ENCODE peak calls at places on chromosomes 7 and 10, in five cellular contexts. Q is astrocyte of the cerebellum, B is body of pancreas, U is OCI-LY7, J is RWPE1. D is an unnamed sample.

GRCh38 chr7:28062197-28062988 is 118.2 kb downstream of the JAZF1 start:
- DNase-seq in Q (peak; percentile 13), B (peak; percentile 62), U (peak; percentile 67), J (peak; percentile 45), D (peak; percentile 58)

GRCh38 chr10:77539147-77539935 is 98.3 kb downstream of the KCNMA1 start:
- DNase-seq in Q (no peak), B (no peak), U (no peak), J (peak; percentile 81), D (no peak)

GRCh38 chr7:22555476-22555875 is 55.5 kb upstream of the STEAP1B start:
- DNase-seq in Q (no peak), B (no peak), U (no peak), J (no peak), D (no peak)

GRCh38 chr7:92695308-92696261 is 105.4 kb upstream of the FAM133B start:
- DNase-seq in Q (peak; percentile 94), B (peak; percentile 78), U (no peak), J (no peak), D (no peak)

GRCh38 chr7:30146127-30146612 is 11.4 kb downstream of the MTURN start:
- DNase-seq in Q (no peak), B (no peak), U (no peak), J (no peak), D (no peak)

GRCh38 chr10:62130948-62131347 is 137.7 kb downstream of the RTKN2 start:
- DNase-seq in Q (peak; percentile 87), B (no peak), U (no peak), J (peak; percentile 34), D (no peak)

GRCh38 chr10:113362645-113363091 is 190.2 kb upstream of the HABP2 start:
- DNase-seq in Q (peak; percentile 42), B (no peak), U (no peak), J (no peak), D (no peak)

GRCh38 chr10:8726666-8727065 is 672.2 kb downstream of the GATA3 start:
- DNase-seq in Q (no peak), B (no peak), U (no peak), J (no peak), D (no peak)

GRCh38 chr10:23359692-23360380 is 15.2 kb upstream of the C10orf67 start:
- DNase-seq in Q (no peak), B (no peak), U (no peak), J (no peak), D (no peak)

GRCh38 chr10:6995339-6995738 is 415.3 kb upstream of the PRKCQ start:
- DNase-seq in Q (no peak), B (no peak), U (no peak), J (no peak), D (no peak)

GRCh38 chr10:44016589-44017482 is 368.1 kb downstream of the CXCL12 start:
- DNase-seq in Q (no peak), B (no peak), U (no peak), J (no peak), D (no peak)

GRCh38 chr10:30704016-30704600 is 74.6 kb upstream of the LYZL2 start:
- DNase-seq in Q (no peak), B (no peak), U (peak; percentile 79), J (no peak), D (no peak)

GRCh38 chr10:79285315-79286185 is 61.7 kb upstream of the PPIF start:
- DNase-seq in Q (no peak), B (no peak), U (peak; percentile 36), J (no peak), D (peak; percentile 88)

GRCh38 chr10:112446055-112446854 is 459 bp downstream of the ZDHHC6 start:
- DNase-seq in Q (no peak), B (no peak), U (peak; percentile 8), J (peak; percentile 26), D (no peak)

GRCh38 chr7:81736088-81736487 is 33.8 kb downstream of the HGF start:
- DNase-seq in Q (no peak), B (no peak), U (no peak), J (peak; percentile 11), D (no peak)

GRCh38 chr10:49606981-49607535 is 3.1 kb upstream of the SLC18A3 start:
- DNase-seq in Q (peak; percentile 31), B (peak; percentile 38), U (peak; percentile 62), J (peak; percentile 77), D (peak; percentile 90)

GRCh38 chr7:38628630-38629385 is 2.4 kb downstream of the AMPH start:
- DNase-seq in Q (peak; percentile 39), B (no peak), U (no peak), J (no peak), D (no peak)

GRCh38 chr10:15237351-15237750 is 68.9 kb upstream of the NMT2 start:
- DNase-seq in Q (peak; percentile 46), B (peak; percentile 43), U (no peak), J (peak; percentile 22), D (no peak)

GRCh38 chr10:11875183-11875498 is 52.0 kb downstream of the PROSER2 start:
- DNase-seq in Q (no peak), B (no peak), U (no peak), J (no peak), D (no peak)

DNA sequence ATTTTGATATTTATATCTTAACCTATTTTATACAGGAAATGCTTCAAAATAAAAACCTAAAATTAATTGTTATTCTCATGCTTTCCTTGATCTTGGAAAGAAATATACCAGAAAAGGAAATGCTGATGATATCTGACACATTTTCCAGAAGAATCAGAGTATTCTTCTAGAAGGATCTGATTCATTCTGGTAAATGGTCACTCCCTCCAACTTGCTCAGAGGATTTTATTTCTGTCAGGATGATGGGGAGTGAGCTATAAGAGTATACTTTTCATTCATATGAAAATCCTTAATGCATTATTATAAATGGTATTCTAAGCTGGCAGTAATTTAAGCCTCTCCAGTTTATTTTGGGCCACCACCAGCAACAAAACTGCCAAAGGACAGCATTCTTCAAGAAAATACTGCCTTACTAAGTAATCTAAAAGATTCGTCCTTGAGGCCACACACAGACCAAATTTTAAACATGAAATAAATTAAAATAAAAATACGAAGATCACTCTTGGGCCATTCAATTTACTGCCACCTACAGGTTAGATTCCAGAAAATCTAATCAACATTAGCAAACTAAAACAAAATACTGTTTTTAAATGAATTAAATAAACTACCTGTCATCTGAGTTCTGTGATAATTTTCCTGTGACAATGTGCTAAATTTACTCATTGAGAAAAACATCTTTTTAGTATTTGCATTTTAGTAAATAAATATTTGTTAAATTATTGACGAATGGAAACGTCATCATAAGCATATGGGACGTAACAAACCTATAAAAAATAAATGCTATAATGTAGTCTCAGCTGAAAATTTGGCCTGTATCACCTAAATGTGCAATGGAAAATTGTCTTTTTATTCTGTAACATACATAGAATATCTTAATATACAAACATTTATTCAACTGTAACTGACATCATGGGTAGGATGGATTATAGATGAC is 71.9 kb downstream of the ITGB8 start:
- DNase-seq in Q (no peak), B (no peak), U (no peak), J (no peak), D (no peak)
- TF ChIP-seq CTCF in Q (peak; percentile 41), B (peak; percentile 40), U (peak; percentile 76), J (peak; percentile 66), D (no peak)

DNA sequence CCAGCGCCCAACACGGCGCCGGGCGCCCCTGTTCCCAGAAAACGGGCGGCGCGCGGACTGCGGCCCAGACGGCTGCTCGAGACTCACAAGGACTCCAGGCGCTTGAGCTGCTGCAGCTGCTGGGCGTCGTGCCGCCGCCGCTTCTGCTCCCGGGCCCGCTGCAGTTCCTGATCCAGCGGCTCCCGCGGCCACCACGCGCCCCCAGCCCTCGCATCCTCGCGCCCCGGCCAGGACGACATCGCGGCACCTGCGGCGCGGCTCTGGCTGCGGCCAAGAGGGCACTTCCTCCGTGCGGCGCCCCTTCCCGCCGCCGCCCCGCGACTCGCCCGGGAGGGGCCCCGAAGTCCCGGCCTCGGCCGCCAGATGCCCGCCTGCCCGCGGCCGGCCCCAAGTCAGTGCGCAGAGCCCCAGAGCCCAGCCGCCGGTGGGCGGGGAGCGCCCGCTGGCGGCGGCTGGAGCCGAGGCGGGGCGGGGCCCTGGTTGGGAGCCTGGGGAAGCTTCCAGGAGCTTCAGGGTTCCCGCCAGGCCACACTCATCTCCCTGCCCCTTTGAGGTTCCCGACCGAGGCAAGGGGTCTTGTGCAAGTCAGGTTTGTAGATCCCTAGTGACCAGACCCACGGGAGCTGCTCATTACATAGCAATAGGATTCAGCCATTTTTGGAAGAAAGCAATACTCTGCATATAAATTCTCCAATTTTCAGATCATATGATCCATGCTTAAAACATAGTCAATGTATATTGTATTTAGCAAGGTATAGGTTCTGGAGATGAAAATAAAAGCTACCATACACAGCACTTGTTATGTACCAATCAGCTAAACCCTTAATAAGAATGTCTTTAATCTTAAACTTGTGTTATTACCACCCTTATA is 14.2 kb upstream of the FKBP9 start:
- DNase-seq in Q (no peak), B (peak; percentile 79), U (peak; percentile 41), J (peak; percentile 87), D (peak; percentile 93)
- TF ChIP-seq CTCF in Q (peak; percentile 51), B (peak; percentile 87), U (peak; percentile 63), J (peak; percentile 92), D (peak; percentile 59)

DNA sequence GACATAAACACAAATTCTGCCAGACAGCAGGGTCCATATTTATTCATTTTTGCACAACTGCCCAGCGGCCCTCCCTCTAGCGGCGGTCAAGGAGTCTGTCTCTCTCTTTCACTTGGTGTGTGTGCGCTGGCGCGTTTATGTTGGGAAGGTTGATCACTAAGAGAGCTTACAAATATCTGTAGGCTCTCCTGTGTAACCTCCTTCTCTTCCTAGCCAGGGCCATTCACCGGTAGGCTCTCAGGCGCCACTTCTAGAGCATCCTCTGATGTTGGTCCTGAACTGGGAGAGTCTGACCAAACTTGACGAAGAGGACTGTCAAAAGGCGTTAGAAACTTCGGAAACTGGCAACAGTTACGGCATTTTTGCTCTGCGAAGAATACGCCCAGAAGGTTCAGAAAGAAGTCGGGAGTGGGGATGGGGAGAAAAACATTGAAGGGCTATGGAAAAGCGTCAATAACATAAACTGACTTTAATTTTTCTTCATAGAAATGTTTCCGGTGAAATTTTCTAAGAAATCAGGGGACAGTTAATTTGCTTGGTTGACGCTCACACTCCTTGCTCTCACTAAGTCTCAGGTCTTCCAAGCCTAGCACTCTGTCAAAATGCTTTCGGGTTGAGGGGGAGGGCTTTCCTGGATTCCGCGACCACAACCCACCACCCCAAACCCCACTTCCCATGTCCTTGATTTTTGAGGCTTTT is 731.1 kb downstream of the ZWINT start:
- DNase-seq in Q (peak; percentile 65), B (peak; percentile 40), U (no peak), J (peak; percentile 28), D (no peak)
- TF ChIP-seq CTCF in Q (peak; percentile 89), B (peak; percentile 49), U (no peak), J (peak; percentile 35), D (peak; percentile 23)

DNA sequence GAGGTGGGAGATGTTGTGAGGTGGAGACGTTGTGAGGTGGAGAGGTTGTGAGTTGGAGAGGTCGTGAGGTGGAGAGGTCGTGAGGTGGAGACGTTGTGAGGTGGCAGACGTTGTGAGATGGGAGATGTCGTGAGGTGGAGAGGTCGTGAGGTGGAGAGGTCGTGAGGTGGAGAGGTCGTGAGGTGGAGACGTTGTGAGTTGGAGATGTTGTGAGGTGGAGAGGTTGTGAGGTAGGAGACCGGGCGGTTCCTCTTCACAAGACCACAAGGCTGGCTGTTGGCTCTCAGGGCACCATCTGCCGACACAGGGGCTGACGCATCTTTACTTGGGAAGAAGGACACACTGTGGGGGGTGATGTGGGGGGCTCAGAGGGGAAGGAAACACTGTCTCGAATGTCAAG is 34.7 kb upstream of the SHH start:
- DNase-seq in Q (no peak), B (no peak), U (no peak), J (no peak), D (no peak)
- TF ChIP-seq CTCF in Q (no peak), B (no peak), U (no peak), J (no peak), D (no peak)

DNA sequence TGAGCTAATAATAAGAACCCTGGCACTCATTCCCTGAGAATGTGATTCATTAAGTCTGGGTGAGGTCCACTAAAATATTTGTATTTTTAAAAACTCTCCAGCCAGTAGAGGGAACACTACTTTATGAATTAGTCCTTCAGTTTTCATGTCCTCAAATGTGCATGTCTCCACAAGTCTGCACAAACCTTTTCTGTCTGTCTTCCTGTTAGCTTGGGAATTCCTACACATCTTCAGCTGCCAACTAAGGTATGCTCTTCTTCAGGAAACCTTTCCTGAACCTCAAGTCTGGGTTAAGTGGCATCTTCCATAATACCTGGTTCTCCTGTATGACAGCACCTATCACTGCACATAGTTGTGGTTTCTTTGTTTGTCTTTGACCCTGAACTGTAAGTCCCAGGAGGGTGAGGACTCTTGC is 119.6 kb upstream of the MKX start:
- DNase-seq in Q (no peak), B (no peak), U (no peak), J (peak; percentile 49), D (no peak)
- TF ChIP-seq CTCF in Q (no peak), B (no peak), U (no peak), J (peak; percentile 10), D (no peak)

D was measured in GM20000.